ENCODE peak calls at places on chromosomes 6 and 20, in seven cellular contexts. One of them, this sample, is unnamed.

GRCh38 chr6:6315660-6316059 is 4.8 kb downstream of the F13A1 start:
- DNase-seq in trophoblast cell: peak
- DNase-seq in mesendoderm: peak
- DNase-seq in IMR-90: peak
- DNase-seq in mesenchymal stem cell: peak
- DNase-seq in H9: peak
- DNase-seq in H1: no peak
- DNase-seq in this sample: peak

GRCh38 chr6:122817766-122818165 is 28.7 kb downstream of the SMPDL3A start:
- DNase-seq in mesenchymal stem cell: no peak
- DNase-seq in trophoblast cell: no peak
- DNase-seq in H1: no peak
- DNase-seq in H9: no peak
- DNase-seq in mesendoderm: no peak
- DNase-seq in IMR-90: no peak
- DNase-seq in this sample: no peak

GRCh38 chr6:149628865-149629544 is 19.5 kb downstream of the KATNA1 start:
- DNase-seq in IMR-90: no peak
- DNase-seq in H1: no peak
- DNase-seq in mesenchymal stem cell: no peak
- DNase-seq in H9: no peak
- DNase-seq in mesendoderm: peak
- DNase-seq in trophoblast cell: no peak
- DNase-seq in this sample: no peak

GRCh38 chr20:640674-641515 is 12.1 kb downstream of the SRXN1 start:
- DNase-seq in IMR-90: no peak
- DNase-seq in trophoblast cell: no peak
- DNase-seq in mesenchymal stem cell: no peak
- DNase-seq in mesendoderm: no peak
- DNase-seq in H9: no peak
- DNase-seq in H1: no peak
- DNase-seq in this sample: no peak

GRCh38 chr20:59831024-59831900 is 102.2 kb downstream of the SYCP2 start:
- DNase-seq in H9: peak
- DNase-seq in trophoblast cell: no peak
- DNase-seq in IMR-90: no peak
- DNase-seq in mesenchymal stem cell: no peak
- DNase-seq in mesendoderm: peak
- DNase-seq in H1: no peak
- DNase-seq in this sample: no peak

GRCh38 chr6:20892365-20892764 is 358.1 kb downstream of the CDKAL1 start:
- DNase-seq in IMR-90: no peak
- DNase-seq in H1: no peak
- DNase-seq in mesenchymal stem cell: no peak
- DNase-seq in H9: no peak
- DNase-seq in trophoblast cell: no peak
- DNase-seq in mesendoderm: no peak
- DNase-seq in this sample: no peak

GRCh38 chr6:116945809-116946208 is 68.8 kb downstream of the RFX6 start:
- DNase-seq in trophoblast cell: peak
- DNase-seq in IMR-90: no peak
- DNase-seq in H9: no peak
- DNase-seq in mesendoderm: no peak
- DNase-seq in H1: no peak
- DNase-seq in mesenchymal stem cell: peak
- DNase-seq in this sample: no peak

GRCh38 chr6:21371676-21372161 is 221.8 kb upstream of the SOX4 start:
- DNase-seq in mesendoderm: peak
- DNase-seq in trophoblast cell: no peak
- DNase-seq in H9: no peak
- DNase-seq in H1: no peak
- DNase-seq in mesenchymal stem cell: peak
- DNase-seq in IMR-90: no peak
- DNase-seq in this sample: peak

GRCh38 chr6:20572940-20573339 is 38.7 kb downstream of the CDKAL1 start:
- DNase-seq in H9: no peak
- DNase-seq in mesendoderm: peak
- DNase-seq in IMR-90: peak
- DNase-seq in H1: no peak
- DNase-seq in trophoblast cell: no peak
- DNase-seq in mesenchymal stem cell: peak
- DNase-seq in this sample: no peak

GRCh38 chr20:41135187-41135887 is 2.0 kb upstream of the PLCG1 start:
- DNase-seq in H9: peak
- DNase-seq in mesendoderm: peak
- DNase-seq in H1: peak
- DNase-seq in mesenchymal stem cell: peak
- DNase-seq in IMR-90: peak
- DNase-seq in trophoblast cell: no peak
- DNase-seq in this sample: peak

GRCh38 chr6:37048851-37049734 is 43.6 kb downstream of the FGD2 start:
- DNase-seq in IMR-90: peak
- DNase-seq in trophoblast cell: peak
- DNase-seq in H1: no peak
- DNase-seq in mesendoderm: no peak
- DNase-seq in H9: no peak
- DNase-seq in mesenchymal stem cell: peak
- DNase-seq in this sample: no peak

GRCh38 chr20:48531505-48531904 is 296.3 kb downstream of the PREX1 start:
- DNase-seq in IMR-90: no peak
- DNase-seq in mesendoderm: no peak
- DNase-seq in trophoblast cell: no peak
- DNase-seq in mesenchymal stem cell: no peak
- DNase-seq in H1: no peak
- DNase-seq in H9: no peak
- DNase-seq in this sample: no peak
- H3K18ac ChIP-seq in IMR-90: no peak
- H3K18ac ChIP-seq in mesendoderm: no peak
- H3K18ac ChIP-seq in trophoblast cell: no peak
- H3K18ac ChIP-seq in mesenchymal stem cell: no peak
- H3K18ac ChIP-seq in H1: no peak
- H3K18ac ChIP-seq in H9: no peak
- H3K18ac ChIP-seq in this sample: no peak

DNA sequence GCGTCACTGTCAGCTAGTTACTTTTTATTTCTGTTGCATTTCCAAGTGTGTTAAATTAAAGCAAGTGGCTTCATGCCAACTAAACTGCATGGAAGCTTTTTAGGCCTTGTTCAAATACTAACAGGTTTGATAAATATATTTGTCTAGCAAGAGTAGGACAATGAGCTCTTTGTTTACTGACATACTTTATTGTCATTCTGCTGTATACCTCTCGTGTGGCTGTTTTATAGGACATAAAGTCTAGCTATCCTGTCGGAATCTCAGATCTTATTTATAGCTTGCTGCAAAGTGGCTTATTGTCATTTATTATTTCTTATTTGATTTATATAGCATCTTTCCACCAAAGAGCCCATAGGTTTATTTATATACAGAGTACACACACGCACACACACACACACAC is 711.1 kb downstream of the KIF16B start:
- DNase-seq in trophoblast cell: no peak
- DNase-seq in H9: no peak
- DNase-seq in IMR-90: no peak
- DNase-seq in mesenchymal stem cell: no peak
- DNase-seq in mesendoderm: no peak
- DNase-seq in H1: no peak
- DNase-seq in this sample: no peak
- H3K18ac ChIP-seq in trophoblast cell: no peak
- H3K18ac ChIP-seq in H9: no peak
- H3K18ac ChIP-seq in IMR-90: no peak
- H3K18ac ChIP-seq in mesenchymal stem cell: no peak
- H3K18ac ChIP-seq in mesendoderm: no peak
- H3K18ac ChIP-seq in H1: no peak
- H3K18ac ChIP-seq in this sample: no peak

DNA sequence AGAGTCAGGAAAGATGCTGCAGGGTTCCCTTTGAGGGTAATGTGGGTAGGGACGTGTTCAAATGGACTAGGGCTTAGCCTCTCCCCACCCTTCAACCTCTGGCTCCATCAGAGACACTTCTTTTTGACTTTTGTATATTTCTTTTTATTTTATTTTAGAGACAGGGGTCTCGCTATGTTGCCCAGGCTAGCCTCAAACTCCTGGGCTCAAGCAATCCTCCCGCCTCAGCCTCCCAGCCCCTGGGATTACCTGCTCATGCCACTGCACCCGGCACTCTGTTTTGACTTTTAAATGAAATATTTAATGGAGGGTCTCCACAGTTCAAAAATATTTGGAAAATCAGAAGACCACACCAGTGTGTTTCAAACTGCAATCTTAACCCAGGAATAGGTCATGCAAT is 8.6 kb downstream of the HNF4A start:
- DNase-seq in H1: no peak
- DNase-seq in H9: no peak
- DNase-seq in trophoblast cell: no peak
- DNase-seq in IMR-90: no peak
- DNase-seq in mesendoderm: no peak
- DNase-seq in mesenchymal stem cell: no peak
- DNase-seq in this sample: no peak
- H3K18ac ChIP-seq in H1: no peak
- H3K18ac ChIP-seq in H9: no peak
- H3K18ac ChIP-seq in trophoblast cell: no peak
- H3K18ac ChIP-seq in IMR-90: no peak
- H3K18ac ChIP-seq in mesendoderm: no peak
- H3K18ac ChIP-seq in mesenchymal stem cell: no peak
- H3K18ac ChIP-seq in this sample: no peak

GRCh38 chr6:105135907-105136432 is 43.8 kb downstream of the POPDC3 start:
- DNase-seq in IMR-90: peak
- DNase-seq in H9: no peak
- DNase-seq in H1: no peak
- DNase-seq in mesenchymal stem cell: peak
- DNase-seq in trophoblast cell: no peak
- DNase-seq in mesendoderm: peak
- DNase-seq in this sample: no peak

GRCh38 chr6:105137388-105137787 is 42.4 kb downstream of the POPDC3 start:
- DNase-seq in mesenchymal stem cell: peak
- DNase-seq in mesendoderm: no peak
- DNase-seq in H9: no peak
- DNase-seq in IMR-90: no peak
- DNase-seq in H1: no peak
- DNase-seq in trophoblast cell: no peak
- DNase-seq in this sample: no peak

GRCh38 chr6:105138141-105138540 is 41.7 kb downstream of the POPDC3 start:
- DNase-seq in H1: no peak
- DNase-seq in mesendoderm: no peak
- DNase-seq in H9: no peak
- DNase-seq in mesenchymal stem cell: no peak
- DNase-seq in trophoblast cell: no peak
- DNase-seq in IMR-90: no peak
- DNase-seq in this sample: no peak

GRCh38 chr6:105135056-105135455 is 44.8 kb downstream of the POPDC3 start:
- DNase-seq in H9: no peak
- DNase-seq in IMR-90: peak
- DNase-seq in mesendoderm: peak
- DNase-seq in trophoblast cell: no peak
- DNase-seq in mesenchymal stem cell: peak
- DNase-seq in H1: no peak
- DNase-seq in this sample: no peak

DNA sequence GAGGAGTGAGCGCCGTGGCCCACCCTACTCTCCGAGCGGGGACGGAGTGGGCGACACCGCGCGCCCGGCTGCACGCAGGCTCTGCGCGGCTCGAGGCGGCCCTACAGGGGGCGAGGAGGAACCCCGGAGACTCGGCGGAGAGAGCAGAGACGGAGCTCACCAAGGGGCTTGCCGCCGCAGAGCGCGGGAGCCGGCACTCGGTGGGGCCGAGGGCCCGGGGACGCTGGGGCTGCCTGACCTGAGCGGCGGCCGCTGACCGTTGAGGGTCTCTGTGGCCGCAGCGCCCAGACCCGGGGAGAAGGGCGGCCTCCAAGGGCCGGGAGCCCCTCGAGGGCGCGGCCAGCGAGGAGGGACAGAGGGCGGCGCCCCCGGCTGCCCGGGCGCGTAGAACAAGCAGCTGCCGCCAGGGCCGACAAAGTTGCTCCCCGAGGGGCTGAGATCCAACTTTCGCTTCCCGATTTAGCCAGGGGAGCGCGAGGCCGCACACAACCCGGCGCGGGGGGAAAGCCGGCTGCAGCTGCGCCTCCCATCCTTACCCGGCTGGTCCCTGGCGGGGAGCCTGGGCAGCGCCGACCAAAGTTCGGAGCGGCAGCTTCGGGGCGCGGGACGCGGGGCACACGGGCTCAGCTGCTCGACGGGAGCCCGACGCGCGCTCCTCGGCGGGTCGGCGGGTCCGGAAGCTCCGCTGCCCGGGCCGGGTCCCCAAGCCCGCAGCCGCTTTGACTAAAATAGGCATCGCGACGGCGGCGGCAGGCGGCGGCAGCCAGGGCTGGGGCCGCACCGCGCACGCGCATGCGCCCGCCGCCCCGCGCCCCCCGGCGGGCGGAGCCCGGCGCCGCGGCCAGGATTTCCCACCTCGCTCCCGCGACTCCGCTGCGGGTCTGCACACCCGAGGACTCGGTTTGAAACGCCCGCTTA is 43.1 kb downstream of the POPDC3 start:
- DNase-seq in IMR-90: peak
- DNase-seq in mesendoderm: peak
- DNase-seq in H1: peak
- DNase-seq in trophoblast cell: peak
- DNase-seq in mesenchymal stem cell: peak
- DNase-seq in H9: peak
- DNase-seq in this sample: peak
- H3K18ac ChIP-seq in IMR-90: no peak
- H3K18ac ChIP-seq in mesendoderm: peak
- H3K18ac ChIP-seq in H1: peak
- H3K18ac ChIP-seq in trophoblast cell: peak
- H3K18ac ChIP-seq in mesenchymal stem cell: peak
- H3K18ac ChIP-seq in H9: peak
- H3K18ac ChIP-seq in this sample: peak

DNA sequence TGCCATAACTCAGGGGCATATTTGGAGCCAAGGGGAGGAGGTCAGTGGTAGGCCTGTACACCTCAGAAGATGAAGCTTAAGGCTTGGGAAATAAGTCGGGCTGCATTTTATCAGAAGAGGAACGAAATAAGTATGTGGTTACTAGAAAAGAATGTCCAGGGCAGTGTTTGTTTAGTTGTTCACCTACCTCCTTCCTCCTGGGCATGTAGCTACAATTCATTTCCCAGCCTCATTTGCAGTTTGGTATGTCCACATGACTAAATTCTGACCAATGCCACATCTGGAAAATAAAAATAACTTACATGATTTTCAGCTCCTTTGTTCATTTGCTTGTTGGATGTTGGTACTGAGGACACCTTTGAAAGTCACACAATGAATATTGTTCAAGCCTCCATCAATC is 294.5 kb upstream of the RGS17 start:
- DNase-seq in mesenchymal stem cell: no peak
- DNase-seq in mesendoderm: no peak
- DNase-seq in H1: no peak
- DNase-seq in H9: no peak
- DNase-seq in IMR-90: no peak
- DNase-seq in trophoblast cell: no peak
- DNase-seq in this sample: no peak
- H3K18ac ChIP-seq in mesenchymal stem cell: no peak
- H3K18ac ChIP-seq in mesendoderm: no peak
- H3K18ac ChIP-seq in H1: no peak
- H3K18ac ChIP-seq in H9: no peak
- H3K18ac ChIP-seq in IMR-90: no peak
- H3K18ac ChIP-seq in trophoblast cell: no peak
- H3K18ac ChIP-seq in this sample: no peak

DNA sequence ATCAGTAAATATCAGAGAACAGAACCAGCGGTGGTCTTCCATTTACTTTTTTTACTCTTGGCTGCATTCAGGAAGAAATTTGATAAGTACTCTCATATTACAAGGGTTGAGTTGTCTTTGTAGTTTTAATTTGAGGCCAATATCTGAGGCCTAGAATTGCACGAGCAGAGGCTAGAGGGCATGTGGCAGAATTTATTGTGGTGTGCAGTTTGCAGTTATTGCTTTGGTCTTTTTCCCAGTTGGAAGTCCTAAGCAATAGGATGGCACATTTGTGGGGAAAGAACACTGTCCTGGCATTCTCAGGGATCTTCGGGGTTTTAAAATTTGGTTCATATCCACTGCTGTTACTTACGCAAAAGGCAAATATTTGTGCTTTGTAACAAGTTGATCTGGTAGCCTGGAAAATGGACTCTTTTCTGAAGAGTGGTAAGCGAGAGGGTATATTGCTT is 66.0 kb downstream of the CTNNBL1 start:
- DNase-seq in trophoblast cell: no peak
- DNase-seq in H1: no peak
- DNase-seq in IMR-90: no peak
- DNase-seq in mesenchymal stem cell: no peak
- DNase-seq in mesendoderm: no peak
- DNase-seq in H9: no peak
- DNase-seq in this sample: no peak
- H3K18ac ChIP-seq in trophoblast cell: no peak
- H3K18ac ChIP-seq in H1: no peak
- H3K18ac ChIP-seq in IMR-90: no peak
- H3K18ac ChIP-seq in mesenchymal stem cell: no peak
- H3K18ac ChIP-seq in mesendoderm: no peak
- H3K18ac ChIP-seq in H9: no peak
- H3K18ac ChIP-seq in this sample: no peak

This sample was measured in neuronal stem cell.